ENCODE peak calls at places on chromosomes 7 and 10, in eight cellular contexts. O, P, Z, V, L, D, B and K are unnamed samples.
A peak's percentile ranks its signal among the peaks of the same experiment; 100 is the strongest.

GRCh38 chr7:76369011-76369410 is 10.2 kb upstream of the YWHAG start:
- DNase-seq in V (no peak), L (no peak), B (no peak), O (no peak), D (no peak), P (no peak), Z (peak; percentile 69), K (no peak)

GRCh38 chr10:61901829-61902447 is 439 bp downstream of the ARID5B start:
- DNase-seq in L (no peak), Z (no peak), V (peak; percentile 75), P (no peak), B (no peak), O (peak; percentile 39), D (peak; percentile 53), K (no peak)

GRCh38 chr7:117718116-117718515 is 155.1 kb downstream of the CTTNBP2 start:
- DNase-seq in O (no peak), V (no peak), L (no peak), Z (no peak), D (no peak), P (no peak), B (no peak), K (peak; percentile 7)

GRCh38 chr10:79018591-79019011 is 50.2 kb upstream of the ZMIZ1 start:
- DNase-seq in B (peak; percentile 76), V (no peak), P (peak; percentile 67), D (no peak), Z (peak; percentile 44), O (no peak), L (no peak), K (peak; percentile 89)

GRCh38 chr10:89283174-89283987 is 18.5 kb upstream of the IFIT2 start:
- DNase-seq in V (no peak), L (no peak), P (no peak), D (no peak), B (no peak), O (no peak), Z (no peak), K (peak; percentile 22)

GRCh38 chr7:90403174-90404113 is at the start of gene CLDN12:
- DNase-seq in P (peak; percentile 90), D (peak; percentile 82), L (peak; percentile 50), V (peak; percentile 95), Z (peak; percentile 86), O (peak; percentile 69), B (peak; percentile 92), K (peak; percentile 95)

GRCh38 chr7:155953501-155953778 is 141.2 kb upstream of the SHH start:
- DNase-seq in D (no peak), O (no peak), P (no peak), B (no peak), L (no peak), V (peak; percentile 3), Z (no peak), K (no peak)

GRCh38 chr7:1537631-1538412 is 7.3 kb downstream of the MAFK start:
- DNase-seq in D (no peak), B (peak; percentile 84), L (no peak), Z (peak; percentile 78), P (peak; percentile 94), V (peak; percentile 79), O (peak; percentile 82), K (no peak)

GRCh38 chr7:4242706-4243105 is 439.4 kb upstream of the FOXK1 start:
- DNase-seq in O (no peak), P (no peak), V (no peak), Z (peak; percentile 52), D (no peak), L (no peak), B (no peak), K (no peak)

GRCh38 chr10:25890995-25891394 is 43.0 kb upstream of the MYO3A start:
- DNase-seq in P (no peak), B (no peak), D (no peak), L (no peak), O (no peak), V (no peak), Z (no peak), K (no peak)

GRCh38 chr10:86410542-86411124 is 44.0 kb upstream of the GRID1 start:
- DNase-seq in B (no peak), O (no peak), D (no peak), P (no peak), L (no peak), V (no peak), Z (no peak), K (no peak)

GRCh38 chr7:157689269-157690057 is 352.7 kb downstream of the DNAJB6 start:
- DNase-seq in O (peak; percentile 49), D (no peak), P (no peak), B (no peak), L (no peak), Z (peak; percentile 67), V (no peak), K (no peak)

GRCh38 chr10:11986593-11987216 is 55.9 kb downstream of the UPF2 start:
- DNase-seq in D (peak; percentile 82), P (peak; percentile 74), O (peak; percentile 75), B (peak; percentile 41), L (peak; percentile 45), Z (peak; percentile 84), V (peak; percentile 94), K (peak; percentile 29)

GRCh38 chr10:32273326-32273725 is 73.6 kb downstream of the EPC1 start:
- DNase-seq in P (no peak), V (no peak), O (no peak), Z (no peak), L (no peak), D (no peak), B (no peak), K (no peak)

GRCh38 chr10:117221156-117221711 is 19.7 kb upstream of the SLC18A2 start:
- DNase-seq in P (peak; percentile 42), Z (no peak), L (no peak), B (no peak), D (no peak), V (peak; percentile 83), O (no peak), K (peak; percentile 54)

GRCh38 chr7:54788664-54789063 is 29.7 kb upstream of the SEC61G start:
- DNase-seq in Z (no peak), V (peak; percentile 79), B (peak; percentile 51), P (no peak), O (peak; percentile 48), L (no peak), D (no peak), K (peak; percentile 91)

GRCh38 chr7:128172151-128172550 is 68.9 kb upstream of the LEP start:
- DNase-seq in O (no peak), L (no peak), V (peak; percentile 47), B (no peak), D (no peak), P (no peak), Z (no peak), K (no peak)

GRCh38 chr10:56469482-56469881 is 108.4 kb upstream of the ZWINT start:
- DNase-seq in D (peak; percentile 41), L (no peak), O (no peak), V (no peak), B (no peak), P (no peak), Z (no peak), K (no peak)

GRCh38 chr7:14834456-14834855 is 68.1 kb downstream of the DGKB start:
- DNase-seq in B (peak; percentile 64), O (no peak), D (no peak), L (no peak), V (no peak), P (no peak), Z (no peak), K (peak; percentile 12)

GRCh38 chr7:46485481-46486065 is 564.5 kb upstream of the IGFBP3 start:
- DNase-seq in L (no peak), V (no peak), B (no peak), D (no peak), Z (no peak), P (no peak), O (no peak), K (peak; percentile 66)
- H3K27ac ChIP-seq in L (no peak overlapping the region), V (no peak overlapping the region), B (no peak overlapping the region), D (no peak overlapping the region), Z (no peak overlapping the region), P (no peak overlapping the region), O (no peak overlapping the region), K (no peak overlapping the region)

GRCh38 chr10:121002586-121003205 is 151.5 kb downstream of the WDR11 start:
- DNase-seq in O (no peak), D (no peak), V (no peak), L (no peak), P (no peak), B (no peak), Z (no peak), K (peak; percentile 84)
- H3K27ac ChIP-seq in O (no peak overlapping the region), D (no peak overlapping the region), V (no peak overlapping the region), L (no peak overlapping the region), P (no peak overlapping the region), B (no peak overlapping the region), Z (no peak overlapping the region), K (no peak overlapping the region)

DNA sequence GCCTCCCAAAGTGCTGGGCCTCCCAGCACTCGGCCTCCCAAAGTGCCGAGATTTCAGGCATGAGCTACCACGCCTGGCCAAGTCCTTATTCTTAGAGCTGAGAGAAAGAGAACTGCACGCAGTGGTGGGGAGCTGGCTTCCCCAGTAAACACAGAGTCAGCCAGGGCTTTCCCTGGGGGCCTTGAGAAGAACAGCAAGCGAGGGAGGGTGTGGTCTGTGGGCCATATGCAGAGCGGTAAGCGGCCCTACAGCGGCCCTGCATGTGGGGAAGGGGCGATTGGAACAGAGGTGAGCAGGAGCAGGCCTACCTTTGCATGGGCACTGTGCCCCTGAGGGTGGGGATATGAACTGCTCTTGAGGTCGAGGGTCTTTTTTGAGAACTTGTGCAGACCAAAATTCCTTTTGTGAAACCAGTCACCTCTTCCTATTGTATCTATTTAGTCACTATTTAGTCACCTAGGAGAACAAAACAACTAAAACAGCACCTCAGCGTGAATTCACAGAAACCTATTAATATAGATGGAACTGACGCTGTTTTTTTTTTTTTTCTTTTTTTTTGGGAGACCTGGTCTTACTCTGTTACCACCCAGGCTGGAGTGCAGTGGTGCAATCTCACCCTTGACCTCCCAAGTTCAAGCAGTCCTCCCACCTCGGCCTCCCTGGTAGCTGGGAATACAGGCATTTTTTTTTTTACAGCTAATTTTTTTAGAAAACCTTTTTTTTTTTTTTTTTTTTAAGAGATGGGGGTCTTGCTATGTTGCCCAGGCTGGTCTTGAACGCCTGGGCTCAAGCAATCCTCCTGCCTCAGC is 36.9 kb upstream of the SH2D4B start:
- DNase-seq in P (no peak), D (no peak), L (no peak), V (no peak), Z (peak; percentile 86), O (no peak), B (peak; percentile 62), K (peak; percentile 65)
- H3K27ac ChIP-seq in P (peak overlapping the region; percentile 87), D (no peak overlapping the region), L (peak overlapping the region; percentile 6), V (no peak overlapping the region), Z (no peak overlapping the region), O (no peak overlapping the region), B (peak overlapping the region; percentile 84), K (peak overlapping the region; percentile 97)

GRCh38 chr7:137985253-137985896 is 16.5 kb downstream of the CREB3L2 start:
- DNase-seq in V (no peak), L (no peak), O (no peak), B (no peak), Z (no peak), P (no peak), D (peak; percentile 90), K (no peak)

GRCh38 chr7:137985897-137986251 is 16.0 kb downstream of the CREB3L2 start:
- DNase-seq in L (no peak), B (no peak), Z (no peak), V (no peak), D (peak; percentile 74), P (no peak), O (no peak), K (no peak)

GRCh38 chr7:137987011-137987334 is 14.9 kb downstream of the CREB3L2 start:
- DNase-seq in Z (no peak), L (no peak), O (no peak), D (no peak), P (no peak), B (no peak), V (no peak), K (no peak)

GRCh38 chr7:137987563-137987962 is 14.3 kb downstream of the CREB3L2 start:
- DNase-seq in V (no peak), Z (no peak), P (no peak), B (no peak), L (no peak), D (no peak), O (no peak), K (no peak)

GRCh38 chr7:137986252-137987010 is 15.5 kb downstream of the CREB3L2 start:
- DNase-seq in V (no peak), D (peak; percentile 87), Z (no peak), O (no peak), B (peak; percentile 38), P (peak; percentile 73), L (no peak), K (no peak)
- H3K27ac ChIP-seq in V (no peak overlapping the region), D (peak overlapping the region; percentile 100), Z (peak overlapping the region; percentile 30), O (no peak overlapping the region), B (peak overlapping the region; percentile 58), P (peak overlapping the region; percentile 3), L (no peak overlapping the region), K (no peak overlapping the region)